ENCODE peak calls at places on chromosomes 5 and 9, in four cellular contexts. One of them, this sample, is unnamed.

GRCh38 chr5:126801992-126802294 is 25.0 kb downstream of the LMNB1 start:
- DNase-seq in IMR-90: peak
- DNase-seq in stimulated activated CD4-positive, alpha-beta T cell treated with anti-CD3 and anti-CD28 coated beads, Interleukin-4, amount 100 ng/mL, for 24 hours: no peak
- DNase-seq in AG04450: no peak
- DNase-seq in this sample: no peak

GRCh38 chr9:113973226-113973625 is 97.1 kb downstream of the ZNF618 start:
- DNase-seq in IMR-90: no peak
- DNase-seq in stimulated activated CD4-positive, alpha-beta T cell treated with anti-CD3 and anti-CD28 coated beads, Interleukin-4, amount 100 ng/mL, for 24 hours: no peak
- DNase-seq in AG04450: no peak
- DNase-seq in this sample: no peak

GRCh38 chr5:77230727-77231469 is 20.4 kb downstream of the PDE8B start:
- DNase-seq in IMR-90: peak
- DNase-seq in stimulated activated CD4-positive, alpha-beta T cell treated with anti-CD3 and anti-CD28 coated beads, Interleukin-4, amount 100 ng/mL, for 24 hours: no peak
- DNase-seq in AG04450: no peak
- DNase-seq in this sample: no peak

GRCh38 chr5:61023131-61023530 is 78.1 kb downstream of the NDUFAF2 start:
- DNase-seq in AG04450: no peak
- DNase-seq in IMR-90: peak
- DNase-seq in stimulated activated CD4-positive, alpha-beta T cell treated with anti-CD3 and anti-CD28 coated beads, Interleukin-4, amount 100 ng/mL, for 24 hours: no peak
- DNase-seq in this sample: no peak

GRCh38 chr9:137466041-137466799 is 7.1 kb upstream of the NSMF start:
- DNase-seq in stimulated activated CD4-positive, alpha-beta T cell treated with anti-CD3 and anti-CD28 coated beads, Interleukin-4, amount 100 ng/mL, for 24 hours: no peak
- DNase-seq in AG04450: no peak
- DNase-seq in IMR-90: no peak
- DNase-seq in this sample: no peak

GRCh38 chr5:57665146-57665936 is 182.7 kb upstream of the ACTBL2 start:
- DNase-seq in AG04450: no peak
- DNase-seq in IMR-90: peak
- DNase-seq in stimulated activated CD4-positive, alpha-beta T cell treated with anti-CD3 and anti-CD28 coated beads, Interleukin-4, amount 100 ng/mL, for 24 hours: no peak
- DNase-seq in this sample: no peak

GRCh38 chr5:169551146-169551545 is 32.4 kb upstream of the SPDL1 start:
- DNase-seq in IMR-90: no peak
- DNase-seq in stimulated activated CD4-positive, alpha-beta T cell treated with anti-CD3 and anti-CD28 coated beads, Interleukin-4, amount 100 ng/mL, for 24 hours: no peak
- DNase-seq in AG04450: no peak
- DNase-seq in this sample: no peak

GRCh38 chr5:16666861-16667481 is 50.2 kb upstream of the RETREG1 start:
- DNase-seq in stimulated activated CD4-positive, alpha-beta T cell treated with anti-CD3 and anti-CD28 coated beads, Interleukin-4, amount 100 ng/mL, for 24 hours: peak
- DNase-seq in IMR-90: peak
- DNase-seq in AG04450: no peak
- DNase-seq in this sample: no peak

GRCh38 chr9:110977259-110977709 is 61.0 kb downstream of the LPAR1 start:
- DNase-seq in IMR-90: peak
- DNase-seq in stimulated activated CD4-positive, alpha-beta T cell treated with anti-CD3 and anti-CD28 coated beads, Interleukin-4, amount 100 ng/mL, for 24 hours: no peak
- DNase-seq in AG04450: no peak
- DNase-seq in this sample: peak

GRCh38 chr5:133977161-133977787 is 8.8 kb upstream of the C5orf15 start:
- DNase-seq in AG04450: no peak
- DNase-seq in IMR-90: peak
- DNase-seq in stimulated activated CD4-positive, alpha-beta T cell treated with anti-CD3 and anti-CD28 coated beads, Interleukin-4, amount 100 ng/mL, for 24 hours: no peak
- DNase-seq in this sample: no peak

GRCh38 chr9:99445377-99445891 is 223.4 kb downstream of the SEC61B start:
- DNase-seq in AG04450: peak
- DNase-seq in IMR-90: peak
- DNase-seq in stimulated activated CD4-positive, alpha-beta T cell treated with anti-CD3 and anti-CD28 coated beads, Interleukin-4, amount 100 ng/mL, for 24 hours: no peak
- DNase-seq in this sample: no peak

GRCh38 chr5:169354263-169354662 is 53.3 kb upstream of the SLIT3 start:
- DNase-seq in AG04450: no peak
- DNase-seq in stimulated activated CD4-positive, alpha-beta T cell treated with anti-CD3 and anti-CD28 coated beads, Interleukin-4, amount 100 ng/mL, for 24 hours: no peak
- DNase-seq in IMR-90: peak
- DNase-seq in this sample: no peak

GRCh38 chr9:98992885-98993569 is 49.3 kb downstream of the COL15A1 start:
- DNase-seq in stimulated activated CD4-positive, alpha-beta T cell treated with anti-CD3 and anti-CD28 coated beads, Interleukin-4, amount 100 ng/mL, for 24 hours: no peak
- DNase-seq in IMR-90: no peak
- DNase-seq in AG04450: no peak
- DNase-seq in this sample: no peak

GRCh38 chr5:50965621-50966362 is 299.4 kb downstream of the PARP8 start:
- DNase-seq in stimulated activated CD4-positive, alpha-beta T cell treated with anti-CD3 and anti-CD28 coated beads, Interleukin-4, amount 100 ng/mL, for 24 hours: no peak
- DNase-seq in AG04450: no peak
- DNase-seq in IMR-90: no peak
- DNase-seq in this sample: no peak

GRCh38 chr5:135134686-135135381 is 100.8 kb upstream of the PITX1 start:
- DNase-seq in AG04450: no peak
- DNase-seq in IMR-90: no peak
- DNase-seq in stimulated activated CD4-positive, alpha-beta T cell treated with anti-CD3 and anti-CD28 coated beads, Interleukin-4, amount 100 ng/mL, for 24 hours: no peak
- DNase-seq in this sample: no peak

GRCh38 chr5:1809416-1810035 is 8.3 kb downstream of the NDUFS6 start:
- DNase-seq in stimulated activated CD4-positive, alpha-beta T cell treated with anti-CD3 and anti-CD28 coated beads, Interleukin-4, amount 100 ng/mL, for 24 hours: no peak
- DNase-seq in AG04450: no peak
- DNase-seq in IMR-90: no peak
- DNase-seq in this sample: no peak

GRCh38 chr9:127525426-127526188 is 74.3 kb downstream of the LRSAM1 start:
- DNase-seq in AG04450: no peak
- DNase-seq in IMR-90: peak
- DNase-seq in stimulated activated CD4-positive, alpha-beta T cell treated with anti-CD3 and anti-CD28 coated beads, Interleukin-4, amount 100 ng/mL, for 24 hours: peak
- DNase-seq in this sample: no peak

GRCh38 chr5:24630925-24631324 is 13.9 kb downstream of the CDH10 start:
- DNase-seq in stimulated activated CD4-positive, alpha-beta T cell treated with anti-CD3 and anti-CD28 coated beads, Interleukin-4, amount 100 ng/mL, for 24 hours: no peak
- DNase-seq in IMR-90: no peak
- DNase-seq in AG04450: no peak
- DNase-seq in this sample: no peak

GRCh38 chr9:134557331-134557730 is 84.3 kb upstream of the COL5A1 start:
- DNase-seq in AG04450: no peak
- DNase-seq in IMR-90: no peak
- DNase-seq in stimulated activated CD4-positive, alpha-beta T cell treated with anti-CD3 and anti-CD28 coated beads, Interleukin-4, amount 100 ng/mL, for 24 hours: no peak
- DNase-seq in this sample: no peak

GRCh38 chr5:141022384-141022783 is 28.8 kb upstream of the PCDHB1 start:
- DNase-seq in stimulated activated CD4-positive, alpha-beta T cell treated with anti-CD3 and anti-CD28 coated beads, Interleukin-4, amount 100 ng/mL, for 24 hours: no peak
- DNase-seq in AG04450: no peak
- DNase-seq in IMR-90: no peak
- DNase-seq in this sample: no peak

GRCh38 chr9:116000748-116001329 is 152.8 kb upstream of the PAPPA start:
- DNase-seq in AG04450: no peak
- DNase-seq in IMR-90: no peak
- DNase-seq in stimulated activated CD4-positive, alpha-beta T cell treated with anti-CD3 and anti-CD28 coated beads, Interleukin-4, amount 100 ng/mL, for 24 hours: no peak
- DNase-seq in this sample: no peak

GRCh38 chr9:94030318-94031179 is 53.7 kb upstream of the PTPDC1 start:
- DNase-seq in stimulated activated CD4-positive, alpha-beta T cell treated with anti-CD3 and anti-CD28 coated beads, Interleukin-4, amount 100 ng/mL, for 24 hours: peak
- DNase-seq in IMR-90: peak
- DNase-seq in AG04450: peak
- DNase-seq in this sample: peak

GRCh38 chr5:157198277-157199058 is 17.8 kb downstream of the ITK start:
- DNase-seq in IMR-90: no peak
- DNase-seq in AG04450: no peak
- DNase-seq in stimulated activated CD4-positive, alpha-beta T cell treated with anti-CD3 and anti-CD28 coated beads, Interleukin-4, amount 100 ng/mL, for 24 hours: peak
- DNase-seq in this sample: no peak

GRCh38 chr5:169219961-169220360 is 81.0 kb downstream of the SLIT3 start:
- DNase-seq in stimulated activated CD4-positive, alpha-beta T cell treated with anti-CD3 and anti-CD28 coated beads, Interleukin-4, amount 100 ng/mL, for 24 hours: no peak
- DNase-seq in IMR-90: no peak
- DNase-seq in AG04450: no peak
- DNase-seq in this sample: no peak

GRCh38 chr5:16902846-16903245 is 33.2 kb downstream of the MYO10 start:
- DNase-seq in IMR-90: no peak
- DNase-seq in AG04450: no peak
- DNase-seq in stimulated activated CD4-positive, alpha-beta T cell treated with anti-CD3 and anti-CD28 coated beads, Interleukin-4, amount 100 ng/mL, for 24 hours: no peak
- DNase-seq in this sample: no peak

GRCh38 chr5:92874790-92875189 is 706.2 kb downstream of the NR2F1-AS1 start:
- DNase-seq in AG04450: no peak
- DNase-seq in IMR-90: no peak
- DNase-seq in stimulated activated CD4-positive, alpha-beta T cell treated with anti-CD3 and anti-CD28 coated beads, Interleukin-4, amount 100 ng/mL, for 24 hours: no peak
- DNase-seq in this sample: no peak

GRCh38 chr9:125631391-125632085 is 75.5 kb downstream of the MAPKAP1 start:
- DNase-seq in IMR-90: peak
- DNase-seq in stimulated activated CD4-positive, alpha-beta T cell treated with anti-CD3 and anti-CD28 coated beads, Interleukin-4, amount 100 ng/mL, for 24 hours: peak
- DNase-seq in AG04450: no peak
- DNase-seq in this sample: peak

GRCh38 chr5:8376478-8376877 is 507.5 kb downstream of the MTRR start:
- DNase-seq in IMR-90: no peak
- DNase-seq in AG04450: no peak
- DNase-seq in stimulated activated CD4-positive, alpha-beta T cell treated with anti-CD3 and anti-CD28 coated beads, Interleukin-4, amount 100 ng/mL, for 24 hours: no peak
- DNase-seq in this sample: no peak

GRCh38 chr5:142082182-142082781 is 26.3 kb upstream of the NDFIP1 start:
- DNase-seq in stimulated activated CD4-positive, alpha-beta T cell treated with anti-CD3 and anti-CD28 coated beads, Interleukin-4, amount 100 ng/mL, for 24 hours: no peak
- DNase-seq in AG04450: no peak
- DNase-seq in IMR-90: no peak
- DNase-seq in this sample: no peak

GRCh38 chr9:126722252-126722921 is 82.5 kb upstream of the ZBTB43 start:
- DNase-seq in IMR-90: no peak
- DNase-seq in stimulated activated CD4-positive, alpha-beta T cell treated with anti-CD3 and anti-CD28 coated beads, Interleukin-4, amount 100 ng/mL, for 24 hours: peak
- DNase-seq in AG04450: no peak
- DNase-seq in this sample: no peak

GRCh38 chr9:16721972-16722371 is 148.5 kb downstream of the BNC2 start:
- DNase-seq in AG04450: no peak
- DNase-seq in IMR-90: peak
- DNase-seq in stimulated activated CD4-positive, alpha-beta T cell treated with anti-CD3 and anti-CD28 coated beads, Interleukin-4, amount 100 ng/mL, for 24 hours: no peak
- DNase-seq in this sample: no peak

GRCh38 chr5:158590936-158591863 is 508.5 kb downstream of the EBF1 start:
- DNase-seq in IMR-90: no peak
- DNase-seq in AG04450: no peak
- DNase-seq in stimulated activated CD4-positive, alpha-beta T cell treated with anti-CD3 and anti-CD28 coated beads, Interleukin-4, amount 100 ng/mL, for 24 hours: no peak
- DNase-seq in this sample: no peak

GRCh38 chr9:134944351-134944802 is 26.7 kb upstream of the FCN1 start:
- DNase-seq in IMR-90: no peak
- DNase-seq in AG04450: no peak
- DNase-seq in stimulated activated CD4-positive, alpha-beta T cell treated with anti-CD3 and anti-CD28 coated beads, Interleukin-4, amount 100 ng/mL, for 24 hours: no peak
- DNase-seq in this sample: no peak

GRCh38 chr9:69798737-69799136 is 21.9 kb upstream of the CFAP95 start:
- DNase-seq in IMR-90: peak
- DNase-seq in AG04450: no peak
- DNase-seq in stimulated activated CD4-positive, alpha-beta T cell treated with anti-CD3 and anti-CD28 coated beads, Interleukin-4, amount 100 ng/mL, for 24 hours: no peak
- DNase-seq in this sample: no peak

GRCh38 chr9:2622361-2623045 is 916 bp downstream of the VLDLR start:
- DNase-seq in stimulated activated CD4-positive, alpha-beta T cell treated with anti-CD3 and anti-CD28 coated beads, Interleukin-4, amount 100 ng/mL, for 24 hours: peak
- DNase-seq in AG04450: no peak
- DNase-seq in IMR-90: peak
- DNase-seq in this sample: no peak

GRCh38 chr9:25935188-25935587 is 256.9 kb upstream of the TUSC1 start:
- DNase-seq in stimulated activated CD4-positive, alpha-beta T cell treated with anti-CD3 and anti-CD28 coated beads, Interleukin-4, amount 100 ng/mL, for 24 hours: no peak
- DNase-seq in AG04450: no peak
- DNase-seq in IMR-90: no peak
- DNase-seq in this sample: no peak

GRCh38 chr5:121315786-121316185 is 535.9 kb upstream of the FTMT start:
- DNase-seq in AG04450: no peak
- DNase-seq in stimulated activated CD4-positive, alpha-beta T cell treated with anti-CD3 and anti-CD28 coated beads, Interleukin-4, amount 100 ng/mL, for 24 hours: no peak
- DNase-seq in IMR-90: no peak
- DNase-seq in this sample: no peak

GRCh38 chr9:125145425-125145824 is 2.1 kb upstream of the SCAI start:
- DNase-seq in AG04450: no peak
- DNase-seq in IMR-90: no peak
- DNase-seq in stimulated activated CD4-positive, alpha-beta T cell treated with anti-CD3 and anti-CD28 coated beads, Interleukin-4, amount 100 ng/mL, for 24 hours: no peak
- DNase-seq in this sample: no peak

GRCh38 chr5:89241186-89241585 is 358.2 kb upstream of the MEF2C start:
- DNase-seq in IMR-90: peak
- DNase-seq in AG04450: peak
- DNase-seq in stimulated activated CD4-positive, alpha-beta T cell treated with anti-CD3 and anti-CD28 coated beads, Interleukin-4, amount 100 ng/mL, for 24 hours: no peak
- DNase-seq in this sample: no peak